ENCODE peak calls at places on chromosomes 6 and 20, in six cellular contexts. T is activated CD4-positive, alpha-beta T cell treated with anti-CD3 and anti-CD28 coated beads for 1 hour; M is kidney tubule cell; Y is ovary; E is GM12865; Q is natural killer cell treated with Interleukin-12 subunit alpha and Interleukin-12 subunit beta and Interleukin-15 and Interleukin-18, amount 100 ng/mL, for 72 hours. A is an unnamed sample.

GRCh38 chr20:1721687-1722512 is 64.3 kb upstream of the SIRPG start:
- DNase-seq in T (no peak), E (peak), Y (no peak), M (no peak), Q (no peak), A (no peak)

GRCh38 chr6:104606361-104606760 is 253.4 kb downstream of the HACE1 start:
- DNase-seq in E (no peak), M (peak), Y (no peak), Q (no peak), T (no peak), A (no peak)

GRCh38 chr6:158803733-158804143 is 15.4 kb downstream of the EZR start:
- DNase-seq in E (peak), Y (no peak), M (peak), Q (peak), T (no peak), A (no peak)

GRCh38 chr20:59047938-59048680 is 5.5 kb upstream of the PRELID3B start:
- DNase-seq in T (no peak), M (peak), Q (no peak), Y (no peak), E (no peak), A (no peak)

GRCh38 chr6:14046476-14047068 is 71.0 kb upstream of the CD83 start:
- DNase-seq in Q (no peak), T (peak), M (peak), Y (no peak), E (peak), A (no peak)

GRCh38 chr6:125220712-125221111 is 67.1 kb downstream of the TPD52L1 start:
- DNase-seq in E (no peak), Q (no peak), M (peak), Y (no peak), T (no peak), A (no peak)

GRCh38 chr6:139153876-139154275 is 19.0 kb downstream of the HECA start:
- DNase-seq in E (no peak), Q (no peak), Y (no peak), M (no peak), T (no peak), A (no peak)

GRCh38 chr20:47365023-47365764 is 8.7 kb upstream of the ZMYND8 start:
- DNase-seq in Y (no peak), T (no peak), E (no peak), M (no peak), Q (no peak), A (no peak)

GRCh38 chr6:13604546-13605416 is 10.4 kb upstream of the NOL7 start:
- DNase-seq in E (no peak), M (no peak), T (no peak), Q (no peak), Y (no peak), A (no peak)

GRCh38 chr20:9573598-9573997 is 59.2 kb downstream of the LAMP5 start:
- DNase-seq in Q (no peak), T (no peak), M (peak), E (no peak), Y (no peak), A (no peak)

GRCh38 chr6:168417660-168418059 is 23.3 kb upstream of the SMOC2 start:
- DNase-seq in Q (no peak), Y (no peak), T (no peak), M (no peak), E (no peak), A (no peak)

GRCh38 chr6:129030231-129030630 is 147.3 kb downstream of the LAMA2 start:
- DNase-seq in Q (no peak), Y (no peak), M (no peak), E (no peak), T (no peak), A (no peak)

GRCh38 chr6:38163186-38164130 is 343.9 kb downstream of the ZFAND3 start:
- DNase-seq in M (no peak), Q (no peak), T (no peak), Y (no peak), E (no peak), A (no peak)

GRCh38 chr6:11767458-11767857 is 11.1 kb downstream of the ADTRP start:
- DNase-seq in Q (no peak), T (no peak), Y (no peak), E (no peak), M (peak), A (no peak)

GRCh38 chr6:34600101-34600500 is 44.0 kb upstream of the SPDEF start:
- DNase-seq in Q (no peak), Y (no peak), T (no peak), M (no peak), E (no peak), A (no peak)

GRCh38 chr6:63352587-63353281 is 33.0 kb upstream of the LGSN start:
- DNase-seq in T (no peak), Y (no peak), Q (no peak), E (peak), M (peak), A (no peak)

GRCh38 chr6:44263357-44264100 is 1.8 kb downstream of the NFKBIE start:
- DNase-seq in Q (peak), Y (no peak), M (peak), E (peak), T (no peak), A (no peak)

GRCh38 chr6:22157233-22157632 is 139.6 kb downstream of the PRL start:
- DNase-seq in Q (no peak), M (no peak), T (no peak), E (no peak), Y (no peak), A (no peak)

GRCh38 chr6:73519943-73520687 is 717 bp downstream of the EEF1A1 start:
- DNase-seq in M (peak), Q (peak), T (peak), E (peak), Y (peak), A (peak)

GRCh38 chr20:21514553-21515251 is 838 bp upstream of the NKX2-2 start:
- DNase-seq in E (no peak), Q (no peak), M (no peak), Y (no peak), T (no peak), A (no peak)

GRCh38 chr6:35216832-35217811 is 3.4 kb downstream of the SCUBE3 start:
- DNase-seq in Y (no peak), Q (no peak), M (no peak), T (no peak), E (no peak), A (no peak)

GRCh38 chr6:113405326-113406050 is 451.7 kb upstream of the MARCKS start:
- DNase-seq in Q (no peak), E (no peak), M (no peak), T (no peak), Y (no peak), A (no peak)

GRCh38 chr6:132506461-132506860 is 6.5 kb downstream of the STX7 start:
- DNase-seq in T (no peak), E (no peak), Q (no peak), Y (no peak), M (no peak), A (no peak)

GRCh38 chr20:21767739-21768223 is 62.3 kb downstream of the PAX1 start:
- DNase-seq in E (no peak), Q (no peak), T (no peak), Y (no peak), M (peak), A (no peak)

GRCh38 chr6:107576852-107577251 is 86.9 kb downstream of the SOBP start:
- DNase-seq in Q (no peak), T (no peak), Y (no peak), E (no peak), M (peak), A (no peak)

GRCh38 chr6:152271681-152272464 is 365.3 kb downstream of the SYNE1 start:
- DNase-seq in E (peak), M (peak), T (no peak), Y (peak), Q (no peak), A (no peak)

GRCh38 chr20:38145094-38146075 is 19.7 kb downstream of the TGM2 start:
- DNase-seq in Y (peak), M (peak), T (no peak), E (no peak), Q (no peak), A (no peak)

GRCh38 chr6:45966340-45966739 is 49.3 kb downstream of the CLIC5 start:
- DNase-seq in Q (no peak), Y (no peak), M (no peak), E (no peak), T (no peak), A (no peak)

A was measured in stimulated activated CD8-positive, alpha-beta memory T cell treated with anti-CD3 and anti-CD28 coated beads, Interleukin-12 subunit alpha, Interleukin-12 subunit beta, amount 100 ng/mL, for 4 hours.